ENCODE peak calls at places on chromosomes 1 and 21, in four cellular contexts. A, P, B and R are unnamed samples.
A peak's percentile ranks its signal among the peaks of the same experiment; 100 is the strongest.

GRCh38 chr1:82226198-82226505 is 425.4 kb downstream of the ADGRL2 start:
- DNase-seq in A (no peak), P (no peak), B (no peak), R (no peak)

GRCh38 chr1:115557715-115558114 is 84.1 kb upstream of the VANGL1 start:
- DNase-seq in A (no peak), P (peak; percentile 24), B (no peak), R (no peak)

GRCh38 chr1:171852273-171852672 is 11.0 kb downstream of the DNM3 start:
- DNase-seq in A (no peak), P (no peak), B (no peak), R (no peak)

GRCh38 chr1:42003433-42003832 is 84.7 kb upstream of the HIVEP3 start:
- DNase-seq in A (peak; percentile 33), P (no peak), B (peak; percentile 26), R (no peak)

GRCh38 chr1:25577151-25577920 is 33.9 kb downstream of the LDLRAP1 start:
- DNase-seq in A (no peak), P (no peak), B (no peak), R (no peak)

GRCh38 chr21:46127239-46128105 is 27.9 kb downstream of the FTCD start:
- DNase-seq in A (no peak), P (no peak), B (no peak), R (no peak)

GRCh38 chr1:208604295-208604694 is 360.1 kb upstream of the PLXNA2 start:
- DNase-seq in A (no peak), P (no peak), B (no peak), R (no peak)

GRCh38 chr1:36349241-36349671 is 25.8 kb upstream of the EVA1B start:
- DNase-seq in A (no peak), P (no peak), B (no peak), R (no peak)

GRCh38 chr1:43329995-43330751 is 7.4 kb upstream of the MPL start:
- DNase-seq in A (no peak), P (no peak), B (no peak), R (no peak)

GRCh38 chr1:211738709-211739301 is 63.4 kb upstream of the NEK2 start:
- DNase-seq in A (no peak), P (no peak), B (no peak), R (no peak)

GRCh38 chr1:33735624-33736023 is 128.3 kb upstream of the HMGB4 start:
- DNase-seq in A (no peak), P (peak; percentile 9), B (no peak), R (peak; percentile 54)

GRCh38 chr1:27353629-27354028 is 11.8 kb downstream of the SYTL1 start:
- DNase-seq in A (no peak), P (no peak), B (no peak), R (no peak)

GRCh38 chr1:25786887-25787286 is 13.1 kb upstream of the SELENON start:
- DNase-seq in A (no peak), P (no peak), B (no peak), R (no peak)

GRCh38 chr1:199083680-199084079 is 444.8 kb downstream of the PTPRC start:
- DNase-seq in A (no peak), P (no peak), B (no peak), R (peak; percentile 6)

GRCh38 chr1:93109578-93109977 is 30.5 kb downstream of the MTF2 start:
- DNase-seq in A (no peak), P (no peak), B (no peak), R (no peak)

GRCh38 chr1:3864884-3865283 is 7.6 kb downstream of the DFFB start:
- DNase-seq in A (no peak), P (no peak), B (no peak), R (no peak)

GRCh38 chr1:174153085-174153824 is 6.1 kb upstream of the RABGAP1L start:
- DNase-seq in A (no peak), P (no peak), B (no peak), R (no peak)

GRCh38 chr1:26690576-26691031 is 5.2 kb upstream of the ARID1A start:
- DNase-seq in A (no peak), P (peak; percentile 48), B (no peak), R (no peak)

GRCh38 chr1:234998174-234998741 is 130.4 kb downstream of the TOMM20 start:
- DNase-seq in A (peak; percentile 89), P (no peak), B (peak; percentile 77), R (no peak)

GRCh38 chr1:108531429-108531828 is 28.5 kb upstream of the EEIG2 start:
- DNase-seq in A (no peak), P (no peak), B (no peak), R (no peak)

GRCh38 chr1:152884966-152885624 is 7.0 kb downstream of the SMCP start:
- DNase-seq in A (no peak), P (no peak), B (no peak), R (no peak)

DNA sequence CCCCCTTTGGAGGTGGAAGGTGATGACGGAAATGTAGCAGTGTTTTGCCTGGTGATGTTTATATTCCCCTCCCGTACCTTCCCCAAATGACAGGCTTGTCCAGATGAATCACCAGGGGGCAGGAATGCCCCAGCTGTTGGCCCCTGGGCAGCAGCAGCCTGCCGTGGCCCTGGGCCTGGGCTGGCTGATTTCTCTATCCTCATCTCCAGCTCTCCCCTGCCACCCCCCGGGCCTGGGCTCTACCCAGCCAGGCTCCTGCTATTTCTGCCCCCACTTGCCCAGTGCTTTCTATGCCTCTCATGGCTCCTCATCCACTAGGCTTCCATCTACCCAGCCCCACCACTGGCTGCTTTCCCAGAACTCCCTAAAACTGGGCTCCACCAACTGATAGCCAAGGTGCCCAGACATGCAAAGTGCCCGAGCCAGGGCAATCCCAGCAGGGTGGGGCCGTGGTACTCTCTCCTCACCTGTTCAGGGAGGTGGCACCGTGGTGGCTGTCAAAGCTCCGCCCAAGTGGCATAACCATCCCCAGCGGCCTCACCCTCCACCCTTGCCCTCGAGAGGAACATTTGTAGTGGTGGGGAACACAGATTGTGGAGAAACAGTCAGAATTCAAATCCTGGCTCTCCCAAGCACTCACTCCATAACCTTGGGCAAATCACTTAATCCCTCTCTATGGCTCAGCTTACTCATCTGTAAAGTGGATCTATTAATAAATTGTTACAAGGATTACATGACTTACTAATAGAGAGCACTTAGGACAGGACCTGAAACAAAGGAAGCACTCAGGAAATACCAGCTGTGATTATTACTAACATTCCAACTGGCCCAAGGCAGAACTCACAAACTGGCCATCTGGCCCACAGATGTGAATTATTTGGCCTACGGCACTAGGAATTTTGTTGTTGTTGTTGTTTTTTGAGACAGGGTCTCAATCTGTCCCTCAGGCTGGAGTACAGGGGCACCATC is 12.8 kb upstream of the ECE1 start:
- DNase-seq in A (peak; percentile 84), P (no peak), B (no peak), R (peak; percentile 69)
- TF ChIP-seq CTCF in A (no peak), P (no peak), B (no peak), R (peak; percentile 8)

GRCh38 chr1:90616395-90616794 is 100.7 kb downstream of the BARHL2 start:
- DNase-seq in A (no peak), P (peak; percentile 44), B (no peak), R (peak; percentile 8)
- TF ChIP-seq CTCF in A (peak; percentile 7), P (peak; percentile 59), B (no peak), R (peak; percentile 40)

GRCh38 chr1:204130989-204131892 is 20.6 kb downstream of the ETNK2 start:
- DNase-seq in A (no peak), P (no peak), B (peak; percentile 34), R (peak; percentile 63)
- TF ChIP-seq CTCF in A (no peak), P (no peak), B (peak; percentile 16), R (peak; percentile 26)

GRCh38 chr1:22670352-22670964 is 17.4 kb downstream of the C1QB start:
- DNase-seq in A (no peak), P (no peak), B (no peak), R (no peak)

GRCh38 chr1:22662986-22663408 is 10.0 kb downstream of the C1QB start:
- DNase-seq in A (no peak), P (no peak), B (no peak), R (no peak)

GRCh38 chr1:22661880-22662279 is 8.8 kb downstream of the C1QB start:
- DNase-seq in A (no peak), P (no peak), B (no peak), R (no peak)

GRCh38 chr1:22662318-22662717 is 9.3 kb downstream of the C1QB start:
- DNase-seq in A (peak; percentile 22), P (peak; percentile 79), B (no peak), R (peak; percentile 67)

DNA sequence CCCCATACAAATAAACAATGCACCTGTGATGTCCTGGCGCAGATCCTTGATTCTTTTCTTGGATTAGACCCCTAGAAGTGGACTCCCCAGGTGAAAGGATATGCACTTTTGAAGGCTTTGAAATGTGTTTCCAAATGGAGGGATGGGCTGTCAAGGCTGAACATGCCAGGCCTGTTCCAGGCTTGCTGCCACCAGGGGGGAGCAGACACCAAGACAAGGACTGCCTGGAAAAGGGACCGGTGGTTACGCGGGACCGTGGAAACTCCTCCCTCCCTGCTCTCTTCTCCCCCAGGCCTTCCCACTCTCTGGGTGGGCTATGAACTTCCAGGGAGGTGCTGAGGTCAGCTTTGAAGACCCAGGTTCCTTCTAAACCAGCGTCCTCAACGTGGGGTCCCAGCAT is 12.7 kb downstream of the C1QB start:
- DNase-seq in A (peak; percentile 48), P (peak; percentile 80), B (no peak), R (peak; percentile 77)
- TF ChIP-seq CTCF in A (peak; percentile 44), P (peak; percentile 87), B (peak; percentile 10), R (peak; percentile 69)

GRCh38 chr1:227445092-227445674 is 118.2 kb upstream of the ZNF678 start:
- DNase-seq in A (no peak), P (no peak), B (no peak), R (no peak)

GRCh38 chr1:227445746-227446145 is 117.6 kb upstream of the ZNF678 start:
- DNase-seq in A (no peak), P (no peak), B (no peak), R (no peak)

GRCh38 chr1:227449051-227449450 is 114.3 kb upstream of the ZNF678 start:
- DNase-seq in A (no peak), P (peak; percentile 68), B (no peak), R (peak; percentile 62)

GRCh38 chr1:227449727-227450420 is 113.5 kb upstream of the ZNF678 start:
- DNase-seq in A (no peak), P (no peak), B (no peak), R (no peak)

DNA sequence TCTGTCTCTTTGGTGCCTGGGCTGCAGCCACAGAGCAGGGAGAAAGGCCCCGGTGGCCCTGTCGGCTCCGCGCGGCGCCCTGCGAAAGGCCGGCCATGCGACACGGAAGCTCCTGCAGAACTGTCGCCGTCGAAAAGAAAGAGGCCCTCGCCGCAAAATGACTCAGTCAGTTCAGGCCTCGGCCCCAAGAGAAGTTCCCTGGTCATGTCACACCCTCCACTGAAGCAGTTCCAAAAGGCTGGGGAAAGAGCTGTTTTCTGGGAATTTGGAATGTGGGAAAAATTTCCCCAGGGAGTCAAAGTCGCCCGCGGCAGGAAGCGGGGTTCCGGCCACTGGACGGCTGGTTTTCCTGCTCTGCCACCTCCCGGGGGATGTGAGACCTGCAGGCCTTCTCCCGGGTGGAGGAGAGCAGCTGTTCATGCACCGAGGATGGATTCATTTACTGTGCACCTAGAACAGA is 115.8 kb upstream of the ZNF678 start:
- DNase-seq in A (no peak), P (peak; percentile 49), B (no peak), R (peak; percentile 41)
- TF ChIP-seq CTCF in A (peak; percentile 53), P (peak; percentile 50), B (peak; percentile 38), R (no peak)

GRCh38 chr1:52552505-52553371 is at the start of gene TUT4:
- DNase-seq in A (peak; percentile 72), P (peak; percentile 97), B (peak; percentile 71), R (peak; percentile 91)
- TF ChIP-seq CTCF in A (no peak), P (peak; percentile 26), B (no peak), R (peak; percentile 25)

DNA sequence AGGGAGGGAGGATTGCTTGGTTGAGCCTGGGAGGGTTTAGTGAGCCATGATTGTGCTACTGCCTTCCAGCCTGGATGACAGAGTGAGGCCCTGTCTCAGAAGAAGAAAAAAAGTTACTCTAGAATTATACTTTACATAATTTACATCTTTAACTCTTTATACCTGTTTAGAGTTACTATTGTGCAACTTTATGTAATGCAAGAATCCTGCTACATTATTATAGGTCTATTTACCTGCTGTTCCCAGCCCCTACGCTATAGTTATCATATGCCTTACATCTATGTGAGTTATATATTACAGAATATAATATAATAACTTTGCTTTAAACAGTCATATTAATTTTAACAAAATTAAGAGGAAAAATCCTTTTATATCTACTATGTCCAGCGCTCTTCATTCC is 14.3 kb downstream of the SDHB start:
- DNase-seq in A (no peak), P (no peak), B (no peak), R (no peak)
- TF ChIP-seq CTCF in A (no peak), P (no peak), B (no peak), R (no peak)